ENCODE peak calls at places on chromosome 4, in nine cellular contexts. Q, I, P, V, H, E, J, D and K are unnamed samples.

GRCh38 chr4:145804134-145804533 is 124.2 kb downstream of the C4orf51 start:
- DNase-seq in Q (no peak), I (no peak), P (no peak), V (peak; percentile 48), H (no peak), E (no peak), J (no peak), D (peak; percentile 88), K (no peak)

GRCh38 chr4:75056277-75056676 is 123.4 kb downstream of the PARM1 start:
- DNase-seq in Q (no peak), I (no peak), P (no peak), V (no peak), H (no peak), E (no peak), J (no peak), D (no peak), K (no peak)

GRCh38 chr4:38943355-38943754 is 75.7 kb downstream of the FAM114A1 start:
- DNase-seq in Q (peak; percentile 88), I (no peak), P (no peak), V (no peak), H (no peak), E (peak; percentile 76), J (no peak), D (no peak), K (no peak)

GRCh38 chr4:6343950-6344408 is 74.3 kb downstream of the WFS1 start:
- DNase-seq in Q (peak; percentile 19), I (no peak), P (peak; percentile 30), V (peak; percentile 52), H (no peak), E (no peak), J (peak; percentile 79), D (peak; percentile 42), K (no peak)

GRCh38 chr4:155819066-155819465 is 47.0 kb downstream of the ASIC5 start:
- DNase-seq in Q (no peak), I (no peak), P (no peak), V (no peak), H (no peak), E (no peak), J (no peak), D (no peak), K (no peak)

GRCh38 chr4:183287677-183288076 is 32.4 kb downstream of the CLDN22 start:
- DNase-seq in Q (no peak), I (no peak), P (no peak), V (no peak), H (no peak), E (no peak), J (no peak), D (no peak), K (no peak)

GRCh38 chr4:85175190-85175589 is 208.7 kb upstream of the WDFY3 start:
- DNase-seq in Q (no peak), I (no peak), P (no peak), V (no peak), H (no peak), E (no peak), J (no peak), D (no peak), K (no peak)

GRCh38 chr4:81472249-81473085 is 760 bp upstream of the RASGEF1B start:
- DNase-seq in Q (no peak), I (peak; percentile 43), P (peak; percentile 90), V (peak; percentile 12), H (peak; percentile 52), E (no peak), J (peak; percentile 75), D (peak; percentile 11), K (no peak)

GRCh38 chr4:159360549-159360948 is 257.7 kb downstream of the RAPGEF2 start:
- DNase-seq in Q (no peak), I (no peak), P (no peak), V (peak; percentile 60), H (no peak), E (no peak), J (no peak), D (peak; percentile 95), K (no peak)

GRCh38 chr4:184100297-184100885 is 117.3 kb downstream of the ENPP6 start:
- DNase-seq in Q (peak; percentile 33), I (peak; percentile 78), P (peak; percentile 51), V (peak; percentile 53), H (peak; percentile 82), E (peak; percentile 86), J (no peak), D (no peak), K (no peak)

GRCh38 chr4:80305466-80305865 is 30.1 kb upstream of the CFAP299 start:
- DNase-seq in Q (no peak), I (no peak), P (no peak), V (peak; percentile 41), H (no peak), E (no peak), J (no peak), D (peak; percentile 91), K (no peak)

GRCh38 chr4:77344784-77345183 is 187.8 kb downstream of the CCNG2 start:
- DNase-seq in Q (no peak), I (no peak), P (no peak), V (no peak), H (no peak), E (no peak), J (no peak), D (no peak), K (no peak)

GRCh38 chr4:75101906-75102888 is 169.3 kb downstream of the PARM1 start:
- DNase-seq in Q (no peak), I (no peak), P (no peak), V (no peak), H (no peak), E (no peak), J (no peak), D (no peak), K (no peak)

GRCh38 chr4:159142254-159142653 is 39.4 kb downstream of the RAPGEF2 start:
- DNase-seq in Q (no peak), I (no peak), P (no peak), V (no peak), H (no peak), E (no peak), J (no peak), D (peak; percentile 27), K (peak; percentile 14)

GRCh38 chr4:148565801-148566200 is 123.6 kb upstream of the NR3C2 start:
- DNase-seq in Q (no peak), I (no peak), P (no peak), V (no peak), H (no peak), E (no peak), J (no peak), D (no peak), K (no peak)